ENCODE peak calls at places on chromosomes 12 and 14, in seven cellular contexts. B is CD8-positive, alpha-beta T cell; T is B cell; Q is GM20000; I is NCI-H2081; F is CD8-positive, alpha-beta memory T cell; Y is nephron progenitor cell. A is an unnamed sample.

GRCh38 chr12:1845427-1845826 is 25.1 kb downstream of the LRTM2 start:
- DNase-seq in F (no peak), T (no peak), I (no peak), Y (no peak), B (no peak), Q (no peak), A (no peak)

GRCh38 chr12:127455347-127456265 is 811.4 kb upstream of the TMEM132C start:
- DNase-seq in T (no peak), Y (peak), F (no peak), Q (peak), I (peak), B (no peak), A (peak)

GRCh38 chr12:103128862-103129501 is 171.5 kb downstream of the ASCL1 start:
- DNase-seq in Q (no peak), I (no peak), Y (no peak), T (no peak), B (no peak), F (no peak), A (no peak)

GRCh38 chr14:21408152-21408551 is 24.3 kb upstream of the SUPT16H start:
- DNase-seq in B (no peak), Y (no peak), Q (no peak), F (no peak), T (no peak), I (no peak), A (no peak)

GRCh38 chr14:38848243-38848642 is 254.8 kb downstream of the SEC23A start:
- DNase-seq in Y (no peak), Q (no peak), I (no peak), F (no peak), B (no peak), T (no peak), A (no peak)

GRCh38 chr14:106807493-106807892 is 1281.1 kb downstream of the TMEM121 start:
- DNase-seq in I (no peak), T (no peak), F (no peak), B (no peak), Y (no peak), Q (no peak), A (no peak)

GRCh38 chr14:87109271-87109670 is 883.7 kb downstream of the GALC start:
- DNase-seq in I (no peak), Y (no peak), F (no peak), Q (no peak), T (no peak), B (no peak), A (no peak)

GRCh38 chr12:12387521-12387920 is 30.6 kb downstream of the BORCS5 start:
- DNase-seq in T (no peak), F (no peak), Y (no peak), B (no peak), I (no peak), Q (no peak), A (no peak)

GRCh38 chr12:105278043-105278697 is 42.2 kb upstream of the APPL2 start:
- DNase-seq in B (no peak), Y (no peak), T (no peak), I (no peak), F (no peak), Q (no peak), A (no peak)

GRCh38 chr12:123075591-123076171 is 75.2 kb downstream of the PITPNM2 start:
- DNase-seq in F (peak), Y (peak), I (no peak), B (peak), T (peak), Q (peak), A (peak)

GRCh38 chr14:98698341-98698740 is 573.7 kb downstream of the BCL11B start:
- DNase-seq in Q (no peak), Y (no peak), I (no peak), B (no peak), F (no peak), T (no peak), A (no peak)

GRCh38 chr12:7130791-7131501 is 775 bp downstream of the CLSTN3 start:
- DNase-seq in T (peak), I (peak), Y (peak), Q (peak), F (peak), B (peak), A (peak)

GRCh38 chr12:45547822-45548221 is 181.7 kb upstream of the ARID2 start:
- DNase-seq in Q (no peak), I (no peak), T (no peak), Y (no peak), F (no peak), B (no peak), A (peak)

GRCh38 chr12:121513464-121514183 is 67.2 kb downstream of the KDM2B start:
- DNase-seq in B (no peak), Y (peak), F (no peak), T (no peak), Q (peak), I (peak), A (peak)

GRCh38 chr12:78863482-78864427 is 819 bp upstream of the SYT1 start:
- DNase-seq in Y (peak), F (no peak), Q (peak), T (peak), B (no peak), I (peak), A (peak)